ENCODE peak calls at places on chromosome 6, in ten cellular contexts. C, Z, G, Y, R, D, V, M, U and F are unnamed samples. For H3K4me1, the result is how much of the 10 kb centered on the place peaks cover.

GRCh38 chr6:105136433-105137350 is 43.1 kb downstream of the POPDC3 start:
- DNase-seq in C (peak), Z (peak), G (peak), Y (peak), R (peak), D (peak), V (peak), M (peak), U (no peak), F (peak)

GRCh38 chr6:42891199-42891722 is 11.8 kb downstream of the RPL7L1 start:
- DNase-seq in C (no peak), Z (no peak), G (no peak), Y (no peak), R (no peak), D (no peak), V (no peak), M (no peak), U (no peak), F (no peak)

GRCh38 chr6:134097114-134097707 is 44.8 kb upstream of the SLC2A12 start:
- DNase-seq in C (peak), Z (peak), G (no peak), Y (peak), R (peak), D (peak), V (peak), M (peak), U (peak), F (peak)

GRCh38 chr6:24902782-24903181 is 33.0 kb downstream of the RIPOR2 start:
- DNase-seq in C (no peak), Z (no peak), G (no peak), Y (no peak), R (no peak), D (no peak), V (no peak), M (no peak), U (no peak), F (no peak)

GRCh38 chr6:150208606-150209352 is 65.9 kb downstream of the PPP1R14C start:
- DNase-seq in C (no peak), Z (no peak), G (no peak), Y (no peak), R (no peak), D (no peak), V (no peak), M (no peak), U (no peak), F (no peak)

GRCh38 chr6:34459899-34460593 is 5.8 kb upstream of the PACSIN1 start:
- DNase-seq in C (no peak), Z (peak), G (no peak), Y (no peak), R (peak), D (no peak), V (peak), M (peak), U (no peak), F (peak)

GRCh38 chr6:69632932-69633331 is 163.9 kb downstream of the LMBRD1 start:
- DNase-seq in C (no peak), Z (no peak), G (no peak), Y (no peak), R (no peak), D (no peak), V (no peak), M (no peak), U (no peak), F (no peak)

GRCh38 chr6:4489538-4489937 is 286.7 kb upstream of the CDYL start:
- DNase-seq in C (no peak), Z (no peak), G (no peak), Y (no peak), R (no peak), D (no peak), V (no peak), M (no peak), U (no peak), F (no peak)

GRCh38 chr6:170202416-170203135 is 88.3 kb downstream of the DLL1 start:
- DNase-seq in C (no peak), Z (no peak), G (no peak), Y (no peak), R (no peak), D (no peak), V (peak), M (no peak), U (peak), F (no peak)

GRCh38 chr6:91678679-91679078 is 1091.8 kb upstream of the MAP3K7 start:
- DNase-seq in C (no peak), Z (no peak), G (no peak), Y (no peak), R (no peak), D (no peak), V (no peak), M (no peak), U (no peak), F (no peak)

GRCh38 chr6:30206799-30207618 is 6.2 kb downstream of the TRIM26 start:
- DNase-seq in C (peak), Z (no peak), G (no peak), Y (no peak), R (no peak), D (peak), V (no peak), M (no peak), U (no peak), F (peak)

GRCh38 chr6:139371421-139372253 is 2.8 kb downstream of the CITED2 start:
- DNase-seq in C (no peak), Z (no peak), G (no peak), Y (no peak), R (no peak), D (no peak), V (no peak), M (no peak), U (peak), F (no peak)

GRCh38 chr6:69673298-69673697 is 123.5 kb downstream of the LMBRD1 start:
- DNase-seq in C (no peak), Z (no peak), G (no peak), Y (no peak), R (no peak), D (no peak), V (no peak), M (no peak), U (no peak), F (no peak)

GRCh38 chr6:168865522-168865921 is 388.1 kb downstream of the THBS2 start:
- DNase-seq in C (no peak), Z (no peak), G (no peak), Y (no peak), R (no peak), D (no peak), V (no peak), M (no peak), U (no peak), F (no peak)

GRCh38 chr6:135496805-135497411 is 632 bp downstream of the AHI1 start:
- DNase-seq in C (no peak), Z (no peak), G (no peak), Y (no peak), R (no peak), D (no peak), V (no peak), M (no peak), U (no peak), F (no peak)

GRCh38 chr6:161487694-161488093 is 213.8 kb upstream of the AGPAT4 start:
- DNase-seq in C (no peak), Z (no peak), G (no peak), Y (no peak), R (no peak), D (no peak), V (no peak), M (no peak), U (no peak), F (no peak)

GRCh38 chr6:153103256-153103655 is 27.8 kb downstream of the RGS17 start:
- DNase-seq in C (no peak), Z (no peak), G (no peak), Y (no peak), R (no peak), D (no peak), V (no peak), M (no peak), U (no peak), F (no peak)

GRCh38 chr6:160071805-160072687 is 49.6 kb upstream of the SLC22A1 start:
- DNase-seq in C (no peak), Z (no peak), G (no peak), Y (no peak), R (no peak), D (no peak), V (peak), M (no peak), U (no peak), F (no peak)

GRCh38 chr6:170032197-170032596 is 258.7 kb downstream of the DLL1 start:
- DNase-seq in C (peak), Z (no peak), G (peak), Y (no peak), R (no peak), D (no peak), V (no peak), M (no peak), U (no peak), F (peak)

DNA sequence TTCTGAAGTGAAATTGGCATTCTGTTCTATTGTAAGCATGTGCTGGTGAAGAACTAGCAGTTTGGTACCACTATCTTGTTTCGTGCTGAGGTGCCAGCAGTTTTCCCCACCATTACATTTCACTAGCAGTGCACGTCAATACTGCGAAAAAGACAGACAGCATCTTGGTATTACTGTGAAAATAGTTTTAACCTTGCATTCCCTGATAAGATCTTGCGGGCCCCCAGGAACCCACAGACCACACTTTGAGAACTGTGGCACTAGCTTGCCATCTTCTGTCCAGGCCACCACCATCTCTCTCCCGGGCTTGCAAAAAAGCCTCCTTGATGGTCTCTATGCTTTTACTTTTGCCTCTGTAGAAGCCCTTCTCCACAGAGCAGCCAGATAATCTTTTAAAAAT is 185.7 kb downstream of the BACH2 start:
- DNase-seq in C (no peak), Z (no peak), G (no peak), Y (no peak), R (no peak), D (no peak), V (no peak), M (no peak), U (no peak), F (no peak)
- TF ChIP-seq EP300 in C (no peak), Z (no peak), G (no peak), Y (no peak), R (no peak), D (no peak), V (no peak), M (no peak), U (no peak), F (no peak)

GRCh38 chr6:89966913-89967312 is 72.6 kb downstream of the GJA10 start:
- DNase-seq in C (no peak), Z (no peak), G (no peak), Y (no peak), R (no peak), D (no peak), V (no peak), M (no peak), U (no peak), F (no peak)

GRCh38 chr6:89966250-89966588 is 72.0 kb downstream of the GJA10 start:
- DNase-seq in C (no peak), Z (no peak), G (no peak), Y (no peak), R (peak), D (no peak), V (no peak), M (no peak), U (no peak), F (no peak)

GRCh38 chr6:89970609-89971337 is 76.5 kb downstream of the GJA10 start:
- DNase-seq in C (no peak), Z (peak), G (no peak), Y (no peak), R (peak), D (peak), V (no peak), M (peak), U (no peak), F (no peak)

GRCh38 chr6:89972024-89972381 is 77.7 kb downstream of the GJA10 start:
- DNase-seq in C (no peak), Z (no peak), G (no peak), Y (no peak), R (no peak), D (no peak), V (no peak), M (no peak), U (no peak), F (no peak)

DNA sequence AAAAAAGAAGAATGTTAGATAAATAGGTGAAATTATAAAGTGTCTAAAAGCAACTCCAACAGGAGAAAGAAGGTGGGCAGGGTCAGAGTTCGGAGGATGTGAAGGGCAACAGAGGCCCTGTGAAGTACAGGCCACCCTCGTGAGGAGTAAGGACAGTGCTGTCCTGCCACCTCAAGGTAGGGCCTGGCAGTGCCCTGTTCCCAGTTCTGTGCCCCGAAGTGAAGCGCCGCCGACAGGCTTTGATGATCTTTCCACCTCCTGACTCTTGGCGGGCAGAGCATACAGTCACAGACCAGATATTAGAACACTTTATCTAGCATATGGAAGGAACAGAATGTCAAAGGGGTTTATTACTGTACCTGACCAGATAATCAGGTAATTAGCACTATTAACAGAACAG is 75.8 kb downstream of the GJA10 start:
- DNase-seq in C (no peak), Z (no peak), G (no peak), Y (no peak), R (no peak), D (no peak), V (no peak), M (no peak), U (no peak), F (no peak)
- TF ChIP-seq CTCF in C (no peak), Z (no peak), G (no peak), Y (no peak), R (no peak), D (no peak), V (peak), M (no peak), U (no peak), F (no peak)

DNA sequence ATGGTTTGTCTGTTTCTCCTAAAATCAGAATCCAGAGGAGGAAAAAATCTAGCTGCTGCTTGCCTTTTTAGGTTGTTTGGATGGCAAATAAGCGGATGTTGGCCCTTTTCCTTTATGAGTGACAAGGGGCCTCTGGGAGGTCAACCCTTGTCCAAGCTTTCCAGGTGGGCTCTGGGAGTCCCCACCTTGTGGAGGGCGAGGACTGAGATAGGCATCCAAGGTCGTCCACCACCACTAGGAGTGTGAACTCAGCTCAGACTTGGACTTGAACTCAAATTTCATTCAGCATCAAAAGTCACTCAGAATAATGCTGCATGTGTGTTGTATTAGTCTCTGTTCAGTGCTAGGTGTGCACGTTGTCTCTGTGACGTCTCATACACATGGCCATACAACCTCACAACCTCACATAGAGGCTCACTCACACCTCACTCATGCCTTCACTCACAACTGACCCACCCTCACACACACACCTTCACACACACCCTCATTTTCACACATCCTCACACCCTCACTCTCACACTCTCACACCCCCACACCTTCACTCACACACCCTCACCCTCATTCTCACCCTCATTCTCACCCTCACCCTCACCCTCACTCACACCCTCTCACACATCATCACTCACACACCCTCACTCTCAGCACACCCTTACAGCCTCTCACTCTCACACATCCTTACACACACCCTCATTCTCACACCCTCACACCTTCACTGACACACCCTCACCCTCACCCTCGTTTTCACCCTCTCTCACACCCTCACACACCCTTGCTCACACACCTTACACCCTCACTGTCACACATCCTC is 18.0 kb downstream of the DYNLT1 start:
- DNase-seq in C (no peak), Z (no peak), G (no peak), Y (no peak), R (no peak), D (no peak), V (no peak), M (no peak), U (peak), F (no peak)
- H3K4me1 ChIP-seq in C (under half), Z (under half), G (under half), Y (under half), R (under half), D (under half), V (under half), M (under half), U (under half), F (under half)

DNA sequence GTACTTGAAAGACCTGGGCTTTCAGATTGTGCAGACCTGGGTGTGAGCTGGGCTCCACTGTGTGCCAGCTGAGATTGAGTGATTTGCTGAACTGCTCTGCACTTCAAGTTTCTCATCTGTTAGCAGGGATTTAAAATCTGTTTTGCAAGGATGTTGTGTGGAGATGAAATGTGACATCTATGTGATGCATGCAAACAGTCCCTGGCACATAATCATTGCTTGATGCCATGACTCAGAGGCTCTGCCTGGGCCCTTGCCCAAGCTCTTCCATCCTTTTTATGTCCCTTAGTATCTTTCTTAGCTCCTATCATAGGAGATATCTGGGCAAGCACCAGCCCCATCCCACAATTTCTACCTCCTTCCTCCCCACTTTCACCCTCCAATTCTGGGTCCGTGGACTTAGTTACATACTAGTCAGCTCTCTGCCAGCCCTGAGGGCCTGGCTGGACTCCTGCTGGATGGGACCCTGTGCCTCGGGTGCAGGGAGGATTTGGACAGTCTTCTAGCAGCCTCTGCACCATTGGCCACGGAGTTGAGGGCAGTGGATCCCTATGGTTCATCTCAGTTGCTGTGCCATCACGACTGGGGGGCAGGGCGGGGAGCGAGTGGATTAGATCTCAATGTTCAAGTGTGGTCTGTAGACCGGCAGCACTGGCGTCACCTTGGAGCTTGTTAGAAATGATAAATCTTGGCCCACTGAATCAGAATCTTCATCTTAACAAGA is 103.6 kb downstream of the MAP3K7 start:
- DNase-seq in C (no peak), Z (no peak), G (no peak), Y (no peak), R (no peak), D (no peak), V (no peak), M (peak), U (peak), F (no peak)
- TF ChIP-seq EP300 in C (no peak), Z (no peak), G (no peak), Y (no peak), R (no peak), D (no peak), V (no peak), M (no peak), U (no peak), F (no peak)

GRCh38 chr6:122789078-122789861 is at the start of gene SMPDL3A:
- DNase-seq in C (peak), Z (peak), G (peak), Y (peak), R (peak), D (peak), V (peak), M (peak), U (no peak), F (peak)
- TF ChIP-seq CTCF in C (peak), Z (peak), G (peak), Y (peak), R (peak), D (peak), V (peak), M (peak), U (peak), F (peak)

GRCh38 chr6:109092074-109092473 is 2.6 kb downstream of the SESN1 start:
- DNase-seq in C (no peak), Z (no peak), G (no peak), Y (no peak), R (no peak), D (no peak), V (no peak), M (no peak), U (no peak), F (no peak)

GRCh38 chr6:109087661-109088264 is 6.9 kb downstream of the SESN1 start:
- DNase-seq in C (no peak), Z (no peak), G (no peak), Y (no peak), R (peak), D (no peak), V (no peak), M (no peak), U (no peak), F (no peak)

GRCh38 chr6:109093732-109094131 is 914 bp downstream of the SESN1 start:
- DNase-seq in C (no peak), Z (no peak), G (no peak), Y (no peak), R (no peak), D (no peak), V (no peak), M (no peak), U (no peak), F (no peak)

GRCh38 chr6:109094351-109095035 is at the start of gene SESN1:
- DNase-seq in C (peak), Z (peak), G (peak), Y (peak), R (peak), D (peak), V (peak), M (peak), U (peak), F (peak)

DNA sequence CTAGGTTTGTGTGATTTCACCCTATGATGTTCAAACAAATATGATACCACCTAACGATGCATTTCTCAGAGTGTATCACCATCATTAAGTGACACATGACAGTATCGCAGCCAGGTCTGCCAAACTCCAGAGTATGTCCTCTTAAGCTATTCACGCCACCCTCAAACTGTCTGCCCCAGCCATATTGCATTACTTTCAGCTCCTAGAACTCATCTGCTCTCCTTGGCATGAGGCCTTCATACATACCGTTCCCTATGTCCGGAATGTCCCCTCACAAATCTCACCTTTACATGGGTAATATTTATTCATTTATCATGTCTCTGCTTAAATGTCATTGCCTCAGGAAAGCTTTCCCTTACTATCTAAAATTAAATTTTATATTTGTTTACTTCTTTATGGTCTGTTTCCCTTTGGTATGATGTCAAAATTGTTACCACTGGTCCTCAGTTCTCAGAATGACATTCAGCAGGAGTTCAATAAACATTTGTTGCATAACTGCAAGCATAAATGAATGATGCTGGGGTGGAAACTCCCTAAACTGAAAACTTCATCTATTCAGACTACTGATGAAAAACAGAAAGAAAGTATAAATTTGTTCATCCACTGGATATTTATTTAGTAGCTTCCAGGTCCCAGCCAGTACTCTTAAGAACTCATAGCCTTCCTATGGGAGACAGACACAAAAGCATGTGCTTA is 3.2 kb downstream of the SESN1 start:
- DNase-seq in C (no peak), Z (no peak), G (no peak), Y (no peak), R (no peak), D (no peak), V (no peak), M (no peak), U (no peak), F (no peak)
- H3K4me1 ChIP-seq in C (half or more), Z (under half), G (half or more), Y (under half), R (under half), D (under half), V (under half), M (under half), U (half or more), F (under half)

GRCh38 chr6:167702241-167702827 is 124.4 kb upstream of the AFDN start:
- DNase-seq in C (no peak), Z (no peak), G (no peak), Y (no peak), R (no peak), D (no peak), V (no peak), M (no peak), U (no peak), F (no peak)
- TF ChIP-seq EP300 in C (no peak), Z (no peak), G (no peak), Y (no peak), R (no peak), D (no peak), V (no peak), M (no peak), U (no peak), F (no peak)